ENCODE peak calls at places on chromosomes 2 and 18, in five cellular contexts. I, Y, E, P and A are unnamed samples.
A peak's percentile ranks its signal among the peaks of the same experiment; 100 is the strongest.

GRCh38 chr18:6776193-6776592 is 46.7 kb downstream of the ARHGAP28 start:
- DNase-seq in I (no peak), Y (no peak), E (no peak), P (no peak), A (peak; percentile 71)

GRCh38 chr2:157420771-157421323 is 23.0 kb downstream of the CYTIP start:
- DNase-seq in I (peak; percentile 62), Y (no peak), E (no peak), P (no peak), A (peak; percentile 86)

GRCh38 chr2:134999536-134999935 is 47.7 kb downstream of the MAP3K19 start:
- DNase-seq in I (no peak), Y (no peak), E (no peak), P (no peak), A (peak; percentile 65)

GRCh38 chr18:21714472-21714871 is 9.9 kb upstream of the ABHD3 start:
- DNase-seq in I (no peak), Y (no peak), E (no peak), P (no peak), A (no peak)

GRCh38 chr2:166516712-166517303 is 22.8 kb upstream of the SCN7A start:
- DNase-seq in I (peak; percentile 30), Y (peak; percentile 17), E (no peak), P (peak; percentile 45), A (peak; percentile 25)

GRCh38 chr2:133421516-133422324 is 146.5 kb downstream of the NCKAP5 start:
- DNase-seq in I (no peak), Y (peak; percentile 14), E (no peak), P (no peak), A (no peak)

GRCh38 chr2:114962551-114962950 is 520.1 kb downstream of the DPP10 start:
- DNase-seq in I (no peak), Y (no peak), E (no peak), P (no peak), A (no peak)

GRCh38 chr2:110121052-110121334 is 5.4 kb upstream of the MALL start:
- DNase-seq in I (no peak), Y (no peak), E (no peak), P (no peak), A (no peak)

GRCh38 chr2:55838653-55839052 is 84.9 kb downstream of the EFEMP1 start:
- DNase-seq in I (no peak), Y (no peak), E (no peak), P (no peak), A (no peak)

GRCh38 chr2:217372794-217373193 is 512.9 kb upstream of the TNP1 start:
- DNase-seq in I (no peak), Y (no peak), E (no peak), P (no peak), A (no peak)

GRCh38 chr2:118720866-118721265 is 126.6 kb downstream of the EN1 start:
- DNase-seq in I (peak; percentile 83), Y (no peak), E (no peak), P (no peak), A (no peak)

GRCh38 chr2:240959941-240960308 is 38.5 kb upstream of the SNED1 start:
- DNase-seq in I (no peak), Y (no peak), E (peak; percentile 24), P (peak; percentile 44), A (no peak)

GRCh38 chr2:178478442-178479274 is at the start of gene FKBP7:
- DNase-seq in I (peak; percentile 91), Y (peak; percentile 77), E (peak; percentile 85), P (peak; percentile 84), A (peak; percentile 90)

GRCh38 chr18:38028941-38029340 is 463.3 kb upstream of the CELF4 start:
- DNase-seq in I (no peak), Y (no peak), E (no peak), P (no peak), A (no peak)

GRCh38 chr2:95051636-95052035 is 26.1 kb downstream of the MAL start:
- DNase-seq in I (no peak), Y (no peak), E (no peak), P (no peak), A (no peak)

GRCh38 chr2:33521791-33522281 is 45.4 kb downstream of the RASGRP3 start:
- DNase-seq in I (no peak), Y (no peak), E (no peak), P (no peak), A (peak; percentile 58)

GRCh38 chr2:186780701-186781316 is 68.2 kb downstream of the ZSWIM2 start:
- DNase-seq in I (peak; percentile 36), Y (peak; percentile 8), E (peak; percentile 71), P (no peak), A (no peak)

GRCh38 chr2:127516031-127516430 is 10.3 kb downstream of the IWS1 start:
- DNase-seq in I (no peak), Y (no peak), E (no peak), P (no peak), A (no peak)

GRCh38 chr2:233037078-233037477 is 4.6 kb downstream of the NEU2 start:
- DNase-seq in I (peak; percentile 86), Y (no peak), E (no peak), P (no peak), A (peak; percentile 51)

GRCh38 chr2:42812899-42813479 is 20.6 kb upstream of the HAAO start:
- DNase-seq in I (peak; percentile 67), Y (no peak), E (no peak), P (peak; percentile 38), A (peak; percentile 49)

GRCh38 chr18:7334973-7335568 is 104.2 kb downstream of the LRRC30 start:
- DNase-seq in I (no peak), Y (no peak), E (no peak), P (no peak), A (no peak)

GRCh38 chr2:73907840-73908452 is 15.1 kb downstream of the ACTG2 start:
- DNase-seq in I (no peak), Y (no peak), E (peak; percentile 71), P (peak; percentile 64), A (no peak)

GRCh38 chr2:24456610-24457556 is 34.2 kb upstream of the NCOA1 start:
- DNase-seq in I (peak; percentile 38), Y (no peak), E (no peak), P (no peak), A (peak; percentile 69)

GRCh38 chr2:215609089-215610032 is 173.5 kb upstream of the FN1 start:
- DNase-seq in I (peak; percentile 88), Y (no peak), E (no peak), P (no peak), A (peak; percentile 73)

GRCh38 chr18:42052137-42052708 is 97.2 kb downstream of the PIK3C3 start:
- DNase-seq in I (peak; percentile 41), Y (no peak), E (no peak), P (no peak), A (peak; percentile 20)

GRCh38 chr18:183769-184168 is 25.4 kb downstream of the USP14 start:
- DNase-seq in I (no peak), Y (no peak), E (no peak), P (no peak), A (peak; percentile 25)

GRCh38 chr18:189254-189653 is 30.9 kb downstream of the USP14 start:
- DNase-seq in I (no peak), Y (no peak), E (no peak), P (no peak), A (no peak)
- H2BK12ac ChIP-seq in I (no peak overlapping the region), Y (no peak overlapping the region), E (no peak overlapping the region), P (no peak overlapping the region), A (no peak overlapping the region)

GRCh38 chr2:212914392-212914791 is 237.0 kb downstream of the IKZF2 start:
- DNase-seq in I (no peak), Y (no peak), E (no peak), P (no peak), A (no peak)

GRCh38 chr2:212915121-212915782 is 236.2 kb downstream of the IKZF2 start:
- DNase-seq in I (peak; percentile 32), Y (no peak), E (no peak), P (no peak), A (no peak)

GRCh38 chr2:212913902-212914301 is 237.5 kb downstream of the IKZF2 start:
- DNase-seq in I (no peak), Y (no peak), E (no peak), P (no peak), A (no peak)

GRCh38 chr2:212911011-212911410 is 240.4 kb downstream of the IKZF2 start:
- DNase-seq in I (no peak), Y (no peak), E (no peak), P (no peak), A (no peak)

GRCh38 chr2:212912445-212913103 is 238.8 kb downstream of the IKZF2 start:
- DNase-seq in I (peak; percentile 81), Y (no peak), E (no peak), P (no peak), A (peak; percentile 61)
- H2AK5ac ChIP-seq in I (no peak overlapping the region), Y (no peak overlapping the region), E (no peak overlapping the region), P (no peak overlapping the region), A (no peak overlapping the region)

GRCh38 chr2:46142546-46143329 is 154.5 kb upstream of the EPAS1 start:
- DNase-seq in I (peak; percentile 83), Y (no peak), E (no peak), P (no peak), A (no peak)
- H2BK12ac ChIP-seq in I (peak overlapping the region; percentile 47), Y (no peak overlapping the region), E (no peak overlapping the region), P (no peak overlapping the region), A (no peak overlapping the region)

DNA sequence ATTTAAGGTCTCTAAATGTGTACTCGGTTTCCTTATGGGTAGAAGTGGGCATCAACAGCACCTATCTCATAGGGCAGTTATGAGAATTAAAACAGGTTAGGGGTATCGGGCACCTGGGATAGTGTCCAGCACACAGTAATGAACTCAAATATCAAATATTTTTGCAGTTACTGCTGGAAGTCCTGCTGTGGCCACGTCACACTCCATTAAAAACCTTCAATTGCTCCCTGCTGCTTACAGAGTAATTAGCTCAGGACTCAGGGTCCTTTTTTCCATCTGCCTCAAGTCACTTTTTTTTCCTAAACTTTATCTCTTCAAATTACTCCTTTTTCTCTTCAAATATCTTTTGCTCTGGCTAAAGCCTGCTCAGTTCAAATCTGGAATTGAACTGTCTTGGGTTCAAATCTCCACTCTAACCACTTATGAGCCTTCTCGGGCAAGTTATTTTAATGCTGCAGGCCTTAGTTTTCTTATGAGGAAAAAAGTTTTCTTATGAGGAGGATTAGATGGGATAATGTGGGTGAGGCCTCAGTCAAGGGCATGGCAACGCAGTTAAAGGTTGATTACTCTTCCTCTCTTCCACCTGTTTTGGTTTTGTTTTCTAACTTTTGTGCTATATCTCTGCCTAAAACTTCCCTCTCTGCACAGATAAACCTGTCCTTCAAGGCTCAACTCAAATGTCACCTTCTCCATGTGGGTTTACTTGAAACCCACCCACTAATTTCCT is 36.6 kb downstream of the SPRED2 start:
- DNase-seq in I (no peak), Y (no peak), E (no peak), P (no peak), A (no peak)
- H2AK5ac ChIP-seq in I (no peak overlapping the region), Y (no peak overlapping the region), E (no peak overlapping the region), P (no peak overlapping the region), A (peak overlapping the region; percentile 69)

DNA sequence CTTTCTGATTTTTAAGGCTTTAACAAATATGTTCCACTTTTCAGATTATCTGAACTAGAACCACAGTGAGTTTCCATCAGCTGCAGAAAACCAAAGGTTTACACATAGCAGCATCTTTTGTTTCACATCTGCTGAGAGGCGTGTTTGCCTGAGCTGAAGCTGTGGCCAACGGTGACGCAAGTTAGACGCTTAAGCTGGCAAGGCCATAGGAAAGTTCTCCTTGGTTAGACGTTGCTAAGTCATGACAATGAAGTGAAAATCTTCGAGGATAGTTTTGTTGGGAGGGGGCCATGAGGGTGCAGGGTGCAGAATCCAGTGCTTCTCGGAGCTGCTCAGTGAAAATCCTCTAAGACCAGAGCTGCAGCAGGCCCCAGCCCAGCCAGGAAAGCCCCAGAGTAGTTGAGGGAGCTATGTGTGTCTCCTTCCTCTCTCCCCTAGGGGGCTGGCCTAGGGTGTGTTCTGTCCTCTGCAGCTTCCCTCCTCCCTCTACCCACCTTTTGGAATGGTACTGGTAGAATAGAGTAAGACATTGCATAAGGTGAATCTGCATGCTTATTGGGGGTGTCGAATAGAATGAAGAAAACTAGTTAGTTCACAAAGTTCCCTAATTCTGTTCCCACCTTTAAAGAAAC is 105.4 kb downstream of the FHOD3 start:
- DNase-seq in I (peak; percentile 28), Y (no peak), E (peak; percentile 61), P (no peak), A (no peak)
- H2BK12ac ChIP-seq in I (no peak overlapping the region), Y (no peak overlapping the region), E (no peak overlapping the region), P (no peak overlapping the region), A (no peak overlapping the region)